ENCODE peak calls at places on chromosomes 3 and 15, in four cellular contexts. M, U, B and X are unnamed samples.

GRCh38 chr3:157918402-157918801 is 187.8 kb downstream of the SHOX2 start:
- DNase-seq in M (no peak), U (no peak), B (no peak), X (no peak)

GRCh38 chr3:124276163-124276862 is 284.4 kb upstream of the ROPN1 start:
- DNase-seq in M (no peak), U (no peak), B (no peak), X (no peak)

GRCh38 chr3:71456826-71457225 is 126.7 kb downstream of the FOXP1 start:
- DNase-seq in M (no peak), U (no peak), B (no peak), X (no peak)

GRCh38 chr3:59480486-59480995 is 430.7 kb upstream of the CFAP20DC start:
- DNase-seq in M (no peak), U (no peak), B (no peak), X (no peak)

GRCh38 chr3:154398084-154398967 is 31.7 kb downstream of the GPR149 start:
- DNase-seq in M (no peak), U (no peak), B (no peak), X (no peak)

GRCh38 chr15:81322708-81323253 is 1.2 kb downstream of the STARD5 start:
- DNase-seq in M (no peak), U (no peak), B (no peak), X (no peak)

GRCh38 chr3:139108253-139108969 is 63.7 kb upstream of the PRR23C start:
- DNase-seq in M (no peak), U (no peak), B (no peak), X (no peak)

GRCh38 chr3:50122661-50123391 is 32.3 kb upstream of the SEMA3F start:
- DNase-seq in M (no peak), U (peak), B (no peak), X (peak)

GRCh38 chr3:53846134-53846850 is at the start of the genes CHDH and IL17RB:
- DNase-seq in M (no peak), U (peak), B (peak), X (peak)

GRCh38 chr15:33126559-33127290 is 67.8 kb downstream of the FMN1 start:
- DNase-seq in M (peak), U (peak), B (peak), X (no peak)

GRCh38 chr15:51403946-51404695 is 62.7 kb downstream of the GLDN start:
- DNase-seq in M (no peak), U (no peak), B (no peak), X (no peak)

GRCh38 chr3:186452517-186452916 is 90.5 kb upstream of the DGKG start:
- DNase-seq in M (no peak), U (no peak), B (no peak), X (no peak)

GRCh38 chr15:98160236-98160635 is 199.7 kb downstream of the ARRDC4 start:
- DNase-seq in M (peak), U (peak), B (no peak), X (peak)

GRCh38 chr3:194316918-194317317 is 34.2 kb downstream of the CPN2 start:
- DNase-seq in M (no peak), U (no peak), B (no peak), X (no peak)

GRCh38 chr15:69973102-69973714 is 124.5 kb downstream of the TLE3 start:
- DNase-seq in M (no peak), U (peak), B (no peak), X (no peak)

GRCh38 chr3:41404601-41405000 is 205.3 kb downstream of the CTNNB1 start:
- DNase-seq in M (no peak), U (no peak), B (no peak), X (no peak)

GRCh38 chr3:69084326-69084667 is 440 bp upstream of the ARL6IP5 start:
- DNase-seq in M (no peak), U (no peak), B (no peak), X (no peak)

GRCh38 chr15:40334941-40335795 is 5.6 kb downstream of the CCDC9B start:
- DNase-seq in M (no peak), U (no peak), B (no peak), X (no peak)

GRCh38 chr15:52331490-52332240 is 36.1 kb upstream of the MYO5C start:
- DNase-seq in M (peak), U (peak), B (peak), X (peak)

GRCh38 chr3:3260870-3261269 is 81.4 kb upstream of the CRBN start:
- DNase-seq in M (no peak), U (no peak), B (no peak), X (no peak)

GRCh38 chr3:111336511-111336910 is 205.5 kb upstream of the CD96 start:
- DNase-seq in M (no peak), U (no peak), B (no peak), X (no peak)

GRCh38 chr3:188104050-188104449 is 49.9 kb upstream of the LPP start:
- DNase-seq in M (no peak), U (no peak), B (no peak), X (no peak)

GRCh38 chr15:41281236-41281635 is 50.2 kb downstream of the CHP1 start:
- DNase-seq in M (no peak), U (no peak), B (no peak), X (no peak)